ENCODE peak calls at places on chromosomes 11 and 22, in four cellular contexts. H is uterus, Z is right lobe of liver, G is breast epithelium. B is an unnamed sample. For H3K4me1, the result is how much of the 10 kb centered on the place peaks cover.

GRCh38 chr22:42194953-42195352 is 64.3 kb upstream of the CYP2D6 start:
- DNase-seq in H (no peak), Z (no peak), G (no peak), B (no peak)

GRCh38 chr22:50218996-50219727 is 18.4 kb downstream of the SELENOO start:
- DNase-seq in H (peak), Z (peak), G (peak), B (no peak)

GRCh38 chr22:44935724-44936123 is 74.1 kb downstream of the PHF21B start:
- DNase-seq in H (no peak), Z (no peak), G (no peak), B (no peak)

GRCh38 chr11:71931245-71931602 is 2.4 kb downstream of the RNF121 start:
- DNase-seq in H (no peak), Z (no peak), G (no peak), B (no peak)

GRCh38 chr11:117562111-117562510 is 234.5 kb downstream of the CEP164 start:
- DNase-seq in H (no peak), Z (no peak), G (no peak), B (peak)

GRCh38 chr22:25148149-25148691 is 51.4 kb upstream of the CRYBB3 start:
- DNase-seq in H (peak), Z (peak), G (peak), B (no peak)

GRCh38 chr11:118106789-118107335 is 20.1 kb upstream of the SMIM35 start:
- DNase-seq in H (no peak), Z (no peak), G (no peak), B (no peak)

GRCh38 chr11:28581286-28582242 is 473.4 kb downstream of the METTL15 start:
- DNase-seq in H (no peak), Z (no peak), G (no peak), B (no peak)

GRCh38 chr22:33952776-33953175 is 32.5 kb upstream of the LARGE1 start:
- DNase-seq in H (no peak), Z (no peak), G (no peak), B (no peak)

GRCh38 chr22:21449531-21450319 is 17.5 kb upstream of the TMEM191C start:
- DNase-seq in H (no peak), Z (peak), G (no peak), B (peak)

GRCh38 chr11:117985953-117986887 is at the start of gene IL10RA:
- DNase-seq in H (peak), Z (peak), G (peak), B (peak)

GRCh38 chr22:37804502-37804885 is 3.2 kb upstream of the GCAT start:
- DNase-seq in H (no peak), Z (no peak), G (no peak), B (no peak)

GRCh38 chr22:37805878-37806277 is 1.9 kb upstream of the GCAT start:
- DNase-seq in H (no peak), Z (no peak), G (no peak), B (no peak)

GRCh38 chr22:37806409-37807338 is 1.1 kb upstream of the GCAT start:
- DNase-seq in H (no peak), Z (no peak), G (peak), B (no peak)

GRCh38 chr22:37803636-37804371 is 3.9 kb upstream of the GCAT start:
- DNase-seq in H (no peak), Z (no peak), G (no peak), B (no peak)

DNA sequence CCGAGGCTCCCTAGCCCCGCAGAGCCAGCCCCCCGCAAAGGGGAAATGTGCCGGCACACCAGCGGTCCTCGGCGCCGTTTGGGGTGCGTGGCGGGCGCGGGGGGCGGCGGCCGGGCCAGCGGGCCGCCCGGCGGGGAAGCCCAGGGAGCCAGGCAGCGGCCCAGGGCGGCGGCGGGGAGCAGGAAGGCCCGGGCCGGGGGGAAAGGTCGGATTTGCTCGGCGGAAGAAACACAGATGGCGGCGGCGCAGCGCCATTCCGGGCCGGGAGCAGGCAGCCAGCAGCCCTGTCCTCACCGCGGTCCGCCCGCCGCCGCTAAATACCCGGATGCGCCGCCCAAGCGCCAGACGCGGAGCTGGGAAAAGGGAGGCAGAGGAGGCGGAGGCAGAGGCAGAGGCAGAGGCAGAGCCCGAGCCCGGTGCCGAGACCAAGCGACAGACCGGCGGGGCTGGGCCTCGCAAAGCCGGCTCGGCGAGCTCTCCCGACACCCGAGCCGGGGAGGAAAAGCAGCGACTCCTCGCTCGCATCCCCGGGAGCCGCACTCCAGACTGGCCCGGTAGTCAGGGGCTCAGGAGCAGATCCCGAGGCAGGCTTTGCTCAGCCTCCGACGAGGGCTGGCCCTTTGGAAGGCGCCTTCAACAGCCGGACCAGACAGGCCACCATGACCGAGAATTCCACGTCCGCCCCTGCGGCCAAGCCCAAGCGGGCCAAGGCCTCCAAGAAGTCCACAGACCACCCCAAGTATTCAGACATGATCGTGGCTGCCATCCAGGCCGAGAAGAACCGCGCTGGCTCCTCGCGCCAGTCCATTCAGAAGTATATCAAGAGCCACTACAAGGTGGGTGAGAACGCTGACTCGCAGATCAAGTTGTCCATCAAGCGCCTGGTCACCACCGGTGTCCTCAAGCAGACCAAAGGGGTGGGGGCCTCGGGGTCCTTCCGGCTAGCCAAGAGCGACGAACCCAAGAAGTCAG is 2.6 kb upstream of the GCAT start:
- DNase-seq in H (peak), Z (peak), G (peak), B (peak)
- TF ChIP-seq POLR2A in H (peak), Z (peak), G (peak), B (peak)

GRCh38 chr11:33692013-33692504 is 8.6 kb downstream of the C11orf91 start:
- DNase-seq in H (peak), Z (no peak), G (peak), B (no peak)
- H3K4me1 ChIP-seq in H (under half), Z (under half), G (under half), B (under half)

GRCh38 chr22:29837780-29838598 is at the start of gene ASCC2:
- DNase-seq in H (peak), Z (peak), G (peak), B (peak)
- TF ChIP-seq POLR2A in H (peak), Z (peak), G (peak), B (peak)

GRCh38 chr11:75147191-75147874 is 3.6 kb upstream of the SLCO2B1 start:
- DNase-seq in H (no peak), Z (no peak), G (no peak), B (no peak)

GRCh38 chr11:75145972-75146519 is 4.9 kb upstream of the SLCO2B1 start:
- DNase-seq in H (no peak), Z (peak), G (no peak), B (no peak)

GRCh38 chr11:75148436-75148983 is 2.4 kb upstream of the SLCO2B1 start:
- DNase-seq in H (no peak), Z (no peak), G (no peak), B (no peak)

GRCh38 chr11:75146711-75147110 is 4.2 kb upstream of the SLCO2B1 start:
- DNase-seq in H (no peak), Z (peak), G (no peak), B (no peak)

GRCh38 chr11:75147875-75148263 is 3.0 kb upstream of the SLCO2B1 start:
- DNase-seq in H (no peak), Z (no peak), G (no peak), B (no peak)
- H3K4me1 ChIP-seq in H (under half), Z (under half), G (under half), B (under half)

DNA sequence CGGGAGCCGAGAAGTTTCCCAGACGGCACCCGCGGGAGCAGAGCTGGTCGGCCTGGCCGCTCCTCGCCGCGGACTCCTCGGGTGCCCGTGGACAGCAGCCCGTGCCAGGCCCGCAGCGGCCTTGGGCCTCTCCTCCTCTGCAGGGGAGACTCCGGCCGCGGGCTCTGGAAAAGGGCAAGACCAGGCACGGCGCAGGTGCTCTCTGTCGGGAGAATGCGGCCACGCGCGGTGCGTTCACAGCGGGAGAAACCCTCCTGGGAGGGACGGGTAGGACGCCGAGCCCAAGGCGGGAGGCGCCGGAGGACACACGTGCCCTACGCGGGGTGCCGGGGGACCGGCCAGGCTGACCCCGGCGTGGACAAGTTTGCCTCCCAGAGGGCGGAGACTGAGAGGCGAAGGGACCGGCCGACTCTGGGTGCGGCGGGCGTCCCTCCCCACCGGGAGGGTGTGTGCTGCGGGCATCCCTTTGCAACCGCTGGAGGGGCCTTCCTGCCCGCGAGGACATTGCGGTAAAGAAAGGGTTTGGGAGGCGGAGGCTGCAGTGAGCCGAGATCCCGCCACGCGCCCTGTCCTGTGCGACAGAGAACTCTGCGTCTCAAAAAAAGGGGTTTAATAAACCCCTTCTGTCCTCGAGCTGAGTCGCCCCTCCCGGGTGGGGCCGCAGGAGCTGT is 2.3 kb downstream of the IFITM1 start:
- DNase-seq in H (peak), Z (peak), G (no peak), B (peak)
- TF ChIP-seq POLR2A in H (no peak), Z (peak), G (no peak), B (no peak)

DNA sequence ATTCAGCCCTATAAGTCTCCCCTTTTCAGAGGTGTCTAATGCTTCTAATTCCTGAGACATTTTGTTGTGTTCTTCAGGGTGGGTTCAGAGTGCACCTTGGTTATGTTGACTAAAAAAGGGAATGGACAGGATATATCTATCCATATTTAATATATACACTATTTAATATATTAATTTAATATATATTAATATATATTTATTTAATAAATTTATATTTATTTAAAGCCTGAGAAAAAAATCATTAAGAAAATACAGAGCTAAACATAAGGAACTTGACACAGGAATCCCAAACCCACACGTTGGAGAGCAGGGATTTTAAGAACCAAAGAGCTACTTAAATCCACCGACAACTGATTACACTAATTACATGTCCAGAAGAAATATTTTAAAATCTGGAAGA is 674.2 kb upstream of the KIRREL3 start:
- DNase-seq in H (no peak), Z (no peak), G (no peak), B (no peak)
- H3K4me1 ChIP-seq in H (under half), Z (under half), G (under half), B (under half)

DNA sequence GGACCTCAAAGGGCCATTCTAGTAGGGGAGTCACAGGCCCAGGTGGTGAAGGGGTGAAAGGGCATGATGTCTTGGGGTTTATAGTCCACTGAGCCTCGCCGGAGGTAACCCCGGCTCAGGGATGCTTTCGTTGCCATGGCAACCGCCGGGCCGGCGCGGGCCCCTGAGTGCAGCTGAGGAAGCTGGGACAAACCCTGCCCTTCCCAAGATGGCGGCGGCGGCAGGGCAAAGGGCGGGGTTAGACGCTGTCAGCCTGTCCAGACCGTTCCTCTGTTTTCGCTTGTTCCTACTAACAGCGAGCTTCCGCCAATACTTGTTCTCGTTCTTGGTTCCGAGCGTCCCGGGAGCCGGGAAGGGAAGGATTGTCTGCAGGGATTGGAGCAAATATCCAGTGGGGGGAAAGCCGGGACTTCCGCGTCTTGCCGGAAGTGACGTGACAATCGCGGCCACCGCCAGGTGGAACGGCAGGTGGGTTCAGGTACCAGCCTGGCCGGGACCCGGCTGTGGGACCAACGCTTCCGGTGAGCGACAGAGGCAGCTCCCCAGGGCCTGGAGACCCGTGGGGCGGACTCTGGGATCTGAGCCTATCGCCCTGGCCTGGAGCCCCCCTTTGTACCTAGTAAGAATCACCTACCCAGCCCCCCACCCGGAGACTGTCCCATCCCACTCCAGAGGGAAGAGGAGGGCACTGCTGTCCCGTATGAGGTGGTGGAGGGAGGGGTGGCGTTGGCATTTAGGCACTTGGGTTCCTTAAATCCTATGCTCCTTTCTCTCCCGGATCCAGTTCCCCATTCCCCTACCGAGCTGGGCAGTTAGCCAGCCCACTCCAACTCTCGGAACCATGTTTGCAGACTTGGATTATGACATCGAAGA is at the start of gene PICK1:
- DNase-seq in H (peak), Z (peak), G (peak), B (peak)
- TF ChIP-seq POLR2A in H (peak), Z (peak), G (peak), B (no peak)

B was measured in spleen.